ENCODE peak calls at places on chromosomes 1 and 21, in four cellular contexts. H, Q, S and K are unnamed samples.

GRCh38 chr1:160007577-160008200 is 24.1 kb downstream of the PIGM start:
- DNase-seq in S (no peak), Q (no peak), H (no peak), K (no peak)

GRCh38 chr1:236917448-236917847 is 86.8 kb downstream of the MT1HL1 start:
- DNase-seq in Q (no peak), H (no peak), S (no peak), K (no peak)

GRCh38 chr1:200415693-200416593 is 6.1 kb upstream of the ZNF281 start:
- DNase-seq in H (no peak), S (peak), Q (no peak), K (peak)

GRCh38 chr1:211340622-211341487 is 14.2 kb downstream of the TRAF5 start:
- DNase-seq in Q (no peak), H (no peak), S (no peak), K (no peak)

GRCh38 chr1:27350673-27351540 is 9.1 kb downstream of the SYTL1 start:
- DNase-seq in S (no peak), H (no peak), Q (no peak), K (no peak)

GRCh38 chr1:81559662-81560350 is 240.9 kb upstream of the ADGRL2 start:
- DNase-seq in Q (no peak), H (no peak), S (no peak), K (no peak)

GRCh38 chr1:53625049-53625448 is 113.9 kb downstream of the GLIS1 start:
- DNase-seq in Q (no peak), H (no peak), S (no peak), K (no peak)

GRCh38 chr1:59092126-59092525 is 204.8 kb upstream of the FGGY start:
- DNase-seq in Q (no peak), S (no peak), H (no peak), K (no peak)

GRCh38 chr1:42173155-42173933 is 8.8 kb upstream of the GUCA2A start:
- DNase-seq in H (peak), Q (peak), S (no peak), K (peak)

GRCh38 chr1:164754088-164754600 is 195.2 kb downstream of the PBX1 start:
- DNase-seq in Q (no peak), S (peak), H (no peak), K (peak)

GRCh38 chr1:110159160-110159559 is 8.9 kb downstream of the SLC6A17 start:
- DNase-seq in H (no peak), Q (no peak), S (no peak), K (no peak)

GRCh38 chr21:44499631-44500030 is 40.4 kb downstream of the KRTAP10-1 start:
- DNase-seq in S (no peak), Q (no peak), H (no peak), K (no peak)

GRCh38 chr1:100941098-100941527 is 45.2 kb downstream of the SLC30A7 start:
- DNase-seq in Q (no peak), H (no peak), S (no peak), K (no peak)

GRCh38 chr1:174740248-174740990 is 259.3 kb upstream of the CACYBP start:
- DNase-seq in H (no peak), S (no peak), Q (no peak), K (no peak)

GRCh38 chr1:179935909-179936496 is 18.6 kb upstream of the CEP350 start:
- DNase-seq in H (no peak), S (no peak), Q (no peak), K (no peak)

GRCh38 chr1:92653605-92654381 is 131.1 kb downstream of the EVI5 start:
- DNase-seq in H (no peak), S (no peak), Q (no peak), K (no peak)

GRCh38 chr1:84582802-84583587 is 8.8 kb upstream of the CTBS start:
- DNase-seq in Q (no peak), H (no peak), S (no peak), K (no peak)